ENCODE peak calls at places on chromosomes 7 and 10, in seven cellular contexts. X, G, B, L, H, M and S are unnamed samples.

GRCh38 chr7:75650062-75650461 is 88.7 kb downstream of the HIP1 start:
- DNase-seq in B (no peak), M (no peak), X (no peak), L (no peak), H (peak), G (no peak), S (no peak)

GRCh38 chr7:23687011-23687410 is 7.0 kb downstream of the FAM221A start:
- DNase-seq in B (peak), L (no peak), M (no peak), X (no peak), G (no peak), H (no peak), S (no peak)

GRCh38 chr10:104622598-104623209 is 18.4 kb upstream of the SORCS3 start:
- DNase-seq in B (peak), X (no peak), M (no peak), G (peak), H (no peak), L (peak), S (peak)

GRCh38 chr7:108441392-108441955 is 14.8 kb downstream of the NRCAM start:
- DNase-seq in L (no peak), B (no peak), M (no peak), G (no peak), X (no peak), H (no peak), S (no peak)

GRCh38 chr10:132486539-132487121 is 51.0 kb upstream of the INPP5A start:
- DNase-seq in B (no peak), L (no peak), M (no peak), X (peak), G (no peak), H (no peak), S (no peak)

GRCh38 chr10:12667006-12667405 is 317.7 kb downstream of the CAMK1D start:
- DNase-seq in X (no peak), G (no peak), H (no peak), L (no peak), B (no peak), M (no peak), S (no peak)

GRCh38 chr7:35727571-35727970 is 32.6 kb upstream of the HERPUD2 start:
- DNase-seq in B (peak), M (no peak), H (no peak), L (peak), X (no peak), G (peak), S (peak)

GRCh38 chr7:7136423-7136822 is 45.9 kb upstream of the C1GALT1 start:
- DNase-seq in X (no peak), L (peak), G (peak), M (no peak), B (no peak), H (no peak), S (peak)

GRCh38 chr7:25359471-25360059 is 131.3 kb upstream of the NPVF start:
- DNase-seq in M (no peak), G (no peak), B (no peak), L (peak), X (no peak), H (no peak), S (no peak)

DNA sequence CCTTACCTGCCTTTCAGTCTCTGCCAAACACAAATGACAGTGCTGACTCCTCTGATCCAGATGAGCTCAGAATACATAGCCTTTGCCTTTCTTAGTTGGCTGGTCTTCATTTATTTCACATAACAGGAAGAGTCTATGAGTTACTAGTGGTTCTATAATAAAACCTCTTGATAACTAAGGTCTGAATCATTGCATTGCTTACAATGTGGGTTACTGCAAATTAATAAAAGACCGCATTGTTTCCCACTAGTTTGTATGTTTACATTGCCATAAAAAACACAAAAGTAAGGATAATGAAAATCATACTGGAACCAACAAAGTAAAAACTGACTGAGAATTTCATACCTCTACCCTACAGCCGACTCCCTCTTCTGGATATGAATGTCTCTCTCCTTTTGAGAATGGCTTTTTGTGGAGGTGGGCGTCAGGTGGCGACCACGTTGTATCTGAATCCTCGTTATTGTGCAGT is 62.0 kb upstream of the AKR1E2 start:
- DNase-seq in X (no peak), G (no peak), B (peak), L (peak), M (no peak), H (no peak), S (no peak)
- H3K4me3 ChIP-seq in X (no peak), G (no peak), B (no peak), L (peak), M (no peak), H (no peak), S (no peak)

DNA sequence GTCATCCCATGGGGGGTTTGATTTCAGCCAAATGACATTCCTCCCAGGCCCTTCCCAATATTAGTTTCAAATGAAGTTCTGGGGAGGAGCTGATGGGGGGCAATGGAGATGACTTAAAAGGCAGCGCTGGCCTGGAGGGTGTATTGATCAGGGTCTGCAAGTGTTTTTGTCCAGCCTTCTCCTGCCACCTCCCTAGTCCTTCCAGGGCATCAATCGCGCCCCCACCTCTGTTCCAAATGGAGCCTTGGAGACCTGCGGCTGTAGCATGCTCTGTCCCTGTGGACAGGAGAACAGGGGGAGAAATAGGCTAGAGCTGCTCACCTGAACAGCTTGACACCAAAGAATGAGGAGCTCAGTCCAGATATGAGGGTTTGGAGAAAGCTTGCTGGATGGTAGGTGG is 386.8 kb upstream of the PODXL start:
- DNase-seq in H (no peak), X (peak), M (no peak), G (no peak), B (no peak), L (no peak), S (no peak)
- TF ChIP-seq CTCF in H (no peak), X (no peak), M (no peak), G (no peak), B (no peak), L (no peak), S (no peak)

GRCh38 chr10:32942081-32942480 is 15.9 kb downstream of the ITGB1 start:
- DNase-seq in L (no peak), X (no peak), B (no peak), M (no peak), G (no peak), H (no peak), S (no peak)

GRCh38 chr10:32938554-32939061 is 19.4 kb downstream of the ITGB1 start:
- DNase-seq in L (no peak), M (peak), G (no peak), B (no peak), H (peak), X (peak), S (no peak)

GRCh38 chr10:32939296-32940111 is 18.5 kb downstream of the ITGB1 start:
- DNase-seq in M (no peak), H (no peak), B (peak), X (no peak), G (no peak), L (no peak), S (no peak)

GRCh38 chr10:32941357-32941756 is 16.7 kb downstream of the ITGB1 start:
- DNase-seq in G (no peak), L (no peak), B (no peak), H (no peak), M (no peak), X (no peak), S (no peak)

GRCh38 chr10:32940321-32941264 is 17.4 kb downstream of the ITGB1 start:
- DNase-seq in L (no peak), B (no peak), X (no peak), H (no peak), G (no peak), M (no peak), S (peak)
- H3K4me3 ChIP-seq in L (no peak), B (no peak), X (no peak), H (no peak), G (no peak), M (peak), S (no peak)

DNA sequence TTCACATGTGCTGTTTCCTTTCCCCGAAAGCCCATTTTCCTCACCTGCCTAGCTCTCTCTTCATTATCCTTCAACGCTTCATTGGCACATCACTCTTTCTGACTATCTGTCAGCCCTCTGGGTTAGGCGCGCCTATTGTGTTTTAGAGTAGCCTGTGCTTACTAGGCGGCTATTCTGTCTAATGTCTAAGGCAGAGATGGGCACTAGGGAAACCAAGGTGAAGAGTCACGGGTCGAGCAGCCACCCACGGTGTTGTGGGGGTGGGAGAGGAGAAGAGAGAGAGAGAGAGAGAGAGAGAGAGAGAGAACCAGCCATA is 83.7 kb downstream of the WDFY4 start:
- DNase-seq in G (no peak), L (no peak), X (no peak), M (no peak), B (no peak), H (no peak), S (no peak)
- TF ChIP-seq CTCF in G (no peak), L (no peak), X (no peak), M (no peak), B (no peak), H (no peak), S (no peak)

DNA sequence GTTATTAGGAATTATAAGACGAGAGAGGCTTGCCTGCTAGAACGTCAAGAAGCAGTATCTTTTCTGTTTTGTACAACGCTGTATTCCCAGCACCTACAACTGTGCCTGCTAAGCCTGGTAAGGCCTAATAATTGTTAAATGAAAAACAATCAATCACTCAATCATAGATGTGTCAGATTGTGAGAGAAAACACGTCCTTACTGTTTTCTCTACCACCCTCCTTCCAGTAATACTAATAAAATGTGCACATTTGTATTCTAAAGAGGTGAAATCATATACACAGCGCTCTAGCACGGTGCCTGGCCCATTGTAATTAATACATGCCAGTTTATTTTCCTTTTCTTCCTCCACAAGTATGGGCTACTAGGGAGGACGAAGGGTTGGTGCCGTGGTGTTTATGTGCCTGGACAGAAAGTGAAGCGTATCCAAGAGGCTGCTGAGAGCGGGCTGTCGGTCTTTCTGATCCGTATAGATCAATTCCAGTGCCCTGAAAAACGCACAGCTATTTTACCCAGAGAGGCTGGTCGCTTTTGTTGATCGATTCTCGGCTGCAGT is 1.5 kb upstream of the AUTS2 start:
- DNase-seq in B (no peak), G (no peak), X (no peak), H (no peak), M (no peak), L (no peak), S (no peak)
- H3K4me3 ChIP-seq in B (no peak), G (peak), X (peak), H (peak), M (peak), L (peak), S (peak)

GRCh38 chr10:21495002-21495685 is 30.3 kb downstream of the SKIDA1 start:
- DNase-seq in B (peak), M (no peak), G (no peak), H (no peak), L (peak), X (no peak), S (no peak)
- TF ChIP-seq CTCF in B (no peak), M (no peak), G (no peak), H (peak), L (no peak), X (no peak), S (no peak)

GRCh38 chr7:45028920-45029344 is 28.9 kb downstream of the CCM2 start:
- DNase-seq in B (no peak), H (no peak), L (no peak), M (no peak), G (no peak), X (peak), S (no peak)
- H3K4me3 ChIP-seq in B (no peak), H (no peak), L (no peak), M (peak), G (no peak), X (no peak), S (peak)

GRCh38 chr7:126698909-126699308 is 553.8 kb downstream of the GRM8 start:
- DNase-seq in X (no peak), G (no peak), M (no peak), B (no peak), H (no peak), L (no peak), S (no peak)
- TF ChIP-seq CTCF in X (no peak), G (no peak), M (no peak), B (no peak), H (no peak), L (no peak), S (no peak)

GRCh38 chr7:50303082-50303893 is 1.2 kb upstream of the IKZF1 start:
- DNase-seq in L (no peak), M (no peak), X (no peak), H (no peak), B (no peak), G (no peak), S (no peak)
- H3K4me3 ChIP-seq in L (no peak), M (peak), X (peak), H (no peak), B (no peak), G (no peak), S (no peak)